ENCODE peak calls at places on chromosomes 13 and 19, in nine cellular contexts. One of them, this sample, is unnamed.

GRCh38 chr19:29478578-29479565 is 46.9 kb upstream of the VSTM2B start:
- DNase-seq in GM04503: no peak
- DNase-seq in WTC11: peak; percentile 90
- DNase-seq in T-helper 22 cell: no peak
- DNase-seq in AG20443: peak; percentile 54
- DNase-seq in ascending aorta: no peak
- DNase-seq in astrocyte of the cerebellum: no peak
- DNase-seq in GM12864: no peak
- DNase-seq in WERI-Rb-1: peak; percentile 45
- DNase-seq in this sample: no peak

GRCh38 chr13:40220299-40220935 is 446.0 kb downstream of the FOXO1 start:
- DNase-seq in GM04503: no peak
- DNase-seq in WTC11: no peak
- DNase-seq in T-helper 22 cell: no peak
- DNase-seq in AG20443: no peak
- DNase-seq in ascending aorta: no peak
- DNase-seq in astrocyte of the cerebellum: no peak
- DNase-seq in GM12864: no peak
- DNase-seq in WERI-Rb-1: no peak
- DNase-seq in this sample: no peak

GRCh38 chr13:106651442-106651841 is 83.5 kb upstream of the ARGLU1 start:
- DNase-seq in GM04503: no peak
- DNase-seq in WTC11: no peak
- DNase-seq in T-helper 22 cell: no peak
- DNase-seq in AG20443: no peak
- DNase-seq in ascending aorta: no peak
- DNase-seq in astrocyte of the cerebellum: no peak
- DNase-seq in GM12864: no peak
- DNase-seq in WERI-Rb-1: no peak
- DNase-seq in this sample: peak; percentile 1

GRCh38 chr19:30150626-30151025 is 208.6 kb downstream of the URI1 start:
- DNase-seq in GM04503: no peak
- DNase-seq in WTC11: no peak
- DNase-seq in T-helper 22 cell: no peak
- DNase-seq in AG20443: no peak
- DNase-seq in ascending aorta: no peak
- DNase-seq in astrocyte of the cerebellum: no peak
- DNase-seq in GM12864: no peak
- DNase-seq in WERI-Rb-1: no peak
- DNase-seq in this sample: peak; percentile 3

GRCh38 chr19:45340899-45341453 is 426 bp downstream of the KLC3 start:
- DNase-seq in GM04503: no peak
- DNase-seq in WTC11: peak; percentile 41
- DNase-seq in T-helper 22 cell: no peak
- DNase-seq in AG20443: no peak
- DNase-seq in ascending aorta: no peak
- DNase-seq in astrocyte of the cerebellum: no peak
- DNase-seq in GM12864: no peak
- DNase-seq in WERI-Rb-1: peak; percentile 28
- DNase-seq in this sample: peak; percentile 8

GRCh38 chr13:23956106-23956505 is 58.8 kb upstream of the C1QTNF9B start:
- DNase-seq in GM04503: no peak
- DNase-seq in WTC11: no peak
- DNase-seq in T-helper 22 cell: no peak
- DNase-seq in AG20443: peak; percentile 47
- DNase-seq in ascending aorta: no peak
- DNase-seq in astrocyte of the cerebellum: no peak
- DNase-seq in GM12864: no peak
- DNase-seq in WERI-Rb-1: no peak
- DNase-seq in this sample: no peak

GRCh38 chr19:13079542-13079986 is 23.1 kb downstream of the LYL1 start:
- DNase-seq in GM04503: no peak
- DNase-seq in WTC11: no peak
- DNase-seq in T-helper 22 cell: no peak
- DNase-seq in AG20443: peak; percentile 76
- DNase-seq in ascending aorta: no peak
- DNase-seq in astrocyte of the cerebellum: peak; percentile 42
- DNase-seq in GM12864: no peak
- DNase-seq in WERI-Rb-1: no peak
- DNase-seq in this sample: no peak

GRCh38 chr13:98507060-98507797 is 69.7 kb downstream of the STK24 start:
- DNase-seq in GM04503: no peak
- DNase-seq in WTC11: peak; percentile 64
- DNase-seq in T-helper 22 cell: no peak
- DNase-seq in AG20443: no peak
- DNase-seq in ascending aorta: peak; percentile 73
- DNase-seq in astrocyte of the cerebellum: peak; percentile 53
- DNase-seq in GM12864: no peak
- DNase-seq in WERI-Rb-1: no peak
- DNase-seq in this sample: peak; percentile 74

GRCh38 chr19:8835446-8835845 is 3.3 kb downstream of the MBD3L1 start:
- DNase-seq in GM04503: no peak
- DNase-seq in WTC11: no peak
- DNase-seq in T-helper 22 cell: no peak
- DNase-seq in AG20443: no peak
- DNase-seq in ascending aorta: no peak
- DNase-seq in astrocyte of the cerebellum: no peak
- DNase-seq in GM12864: no peak
- DNase-seq in WERI-Rb-1: no peak
- DNase-seq in this sample: no peak

GRCh38 chr13:48954086-48954485 is 21.6 kb upstream of the FNDC3A start:
- DNase-seq in GM04503: no peak
- DNase-seq in WTC11: no peak
- DNase-seq in T-helper 22 cell: no peak
- DNase-seq in AG20443: peak; percentile 17
- DNase-seq in ascending aorta: no peak
- DNase-seq in astrocyte of the cerebellum: peak; percentile 40
- DNase-seq in GM12864: no peak
- DNase-seq in WERI-Rb-1: no peak
- DNase-seq in this sample: no peak

GRCh38 chr13:47126432-47126831 is 229.6 kb upstream of the HTR2A start:
- DNase-seq in GM04503: no peak
- DNase-seq in WTC11: no peak
- DNase-seq in T-helper 22 cell: no peak
- DNase-seq in AG20443: no peak
- DNase-seq in ascending aorta: no peak
- DNase-seq in astrocyte of the cerebellum: no peak
- DNase-seq in GM12864: no peak
- DNase-seq in WERI-Rb-1: no peak
- DNase-seq in this sample: no peak

GRCh38 chr19:1261512-1261862 is 7.6 kb upstream of the CIRBP start:
- DNase-seq in GM04503: no peak
- DNase-seq in WTC11: peak; percentile 45
- DNase-seq in T-helper 22 cell: no peak
- DNase-seq in AG20443: no peak
- DNase-seq in ascending aorta: no peak
- DNase-seq in astrocyte of the cerebellum: no peak
- DNase-seq in GM12864: no peak
- DNase-seq in WERI-Rb-1: no peak
- DNase-seq in this sample: no peak

GRCh38 chr13:45718063-45718462 is 15.9 kb downstream of the CBY2 start:
- DNase-seq in GM04503: no peak
- DNase-seq in WTC11: no peak
- DNase-seq in T-helper 22 cell: no peak
- DNase-seq in AG20443: peak; percentile 21
- DNase-seq in ascending aorta: no peak
- DNase-seq in astrocyte of the cerebellum: no peak
- DNase-seq in GM12864: no peak
- DNase-seq in WERI-Rb-1: no peak
- DNase-seq in this sample: peak; percentile 20

GRCh38 chr13:41652735-41653361 is 195.5 kb downstream of the RGCC start:
- DNase-seq in GM04503: no peak
- DNase-seq in WTC11: no peak
- DNase-seq in T-helper 22 cell: no peak
- DNase-seq in AG20443: peak; percentile 61
- DNase-seq in ascending aorta: no peak
- DNase-seq in astrocyte of the cerebellum: peak; percentile 68
- DNase-seq in GM12864: peak; percentile 16
- DNase-seq in WERI-Rb-1: no peak
- DNase-seq in this sample: peak; percentile 33

GRCh38 chr13:94192576-94192975 is 286.9 kb downstream of the DCT start:
- DNase-seq in GM04503: no peak
- DNase-seq in WTC11: peak; percentile 50
- DNase-seq in T-helper 22 cell: no peak
- DNase-seq in AG20443: peak; percentile 40
- DNase-seq in ascending aorta: no peak
- DNase-seq in astrocyte of the cerebellum: no peak
- DNase-seq in GM12864: no peak
- DNase-seq in WERI-Rb-1: peak; percentile 75
- DNase-seq in this sample: no peak

GRCh38 chr19:2056810-2057192 is 5.8 kb upstream of the MKNK2 start:
- DNase-seq in GM04503: no peak
- DNase-seq in WTC11: no peak
- DNase-seq in T-helper 22 cell: no peak
- DNase-seq in AG20443: no peak
- DNase-seq in ascending aorta: no peak
- DNase-seq in astrocyte of the cerebellum: no peak
- DNase-seq in GM12864: no peak
- DNase-seq in WERI-Rb-1: no peak
- DNase-seq in this sample: no peak

GRCh38 chr19:4967738-4968461 is 1.0 kb upstream of the KDM4B start:
- DNase-seq in GM04503: no peak
- DNase-seq in WTC11: no peak
- DNase-seq in T-helper 22 cell: no peak
- DNase-seq in AG20443: peak; percentile 4
- DNase-seq in ascending aorta: no peak
- DNase-seq in astrocyte of the cerebellum: no peak
- DNase-seq in GM12864: no peak
- DNase-seq in WERI-Rb-1: peak; percentile 74
- DNase-seq in this sample: no peak

GRCh38 chr13:106567421-106568224 is at the start of gene ARGLU1:
- DNase-seq in GM04503: no peak
- DNase-seq in WTC11: peak; percentile 95
- DNase-seq in T-helper 22 cell: peak; percentile 86
- DNase-seq in AG20443: peak; percentile 97
- DNase-seq in ascending aorta: peak; percentile 96
- DNase-seq in astrocyte of the cerebellum: peak; percentile 80
- DNase-seq in GM12864: peak; percentile 76
- DNase-seq in WERI-Rb-1: peak; percentile 98
- DNase-seq in this sample: peak; percentile 87

GRCh38 chr13:102317593-102317992 is 84.3 kb downstream of the FGF14 start:
- DNase-seq in GM04503: no peak
- DNase-seq in WTC11: no peak
- DNase-seq in T-helper 22 cell: no peak
- DNase-seq in AG20443: peak; percentile 11
- DNase-seq in ascending aorta: peak; percentile 89
- DNase-seq in astrocyte of the cerebellum: no peak
- DNase-seq in GM12864: no peak
- DNase-seq in WERI-Rb-1: peak; percentile 54
- DNase-seq in this sample: no peak

GRCh38 chr13:44306401-44307192 is 67.0 kb upstream of the SERP2 start:
- DNase-seq in GM04503: peak; percentile 78
- DNase-seq in WTC11: peak; percentile 38
- DNase-seq in T-helper 22 cell: no peak
- DNase-seq in AG20443: peak; percentile 77
- DNase-seq in ascending aorta: peak; percentile 90
- DNase-seq in astrocyte of the cerebellum: peak; percentile 96
- DNase-seq in GM12864: no peak
- DNase-seq in WERI-Rb-1: peak; percentile 25
- DNase-seq in this sample: peak; percentile 52

GRCh38 chr19:28881616-28882015 is 331.3 kb downstream of the UQCRFS1 start:
- DNase-seq in GM04503: no peak
- DNase-seq in WTC11: no peak
- DNase-seq in T-helper 22 cell: no peak
- DNase-seq in AG20443: no peak
- DNase-seq in ascending aorta: no peak
- DNase-seq in astrocyte of the cerebellum: no peak
- DNase-seq in GM12864: no peak
- DNase-seq in WERI-Rb-1: no peak
- DNase-seq in this sample: no peak

GRCh38 chr19:2528543-2529173 is 52.7 kb downstream of the GADD45B start:
- DNase-seq in GM04503: no peak
- DNase-seq in WTC11: no peak
- DNase-seq in T-helper 22 cell: no peak
- DNase-seq in AG20443: no peak
- DNase-seq in ascending aorta: no peak
- DNase-seq in astrocyte of the cerebellum: no peak
- DNase-seq in GM12864: no peak
- DNase-seq in WERI-Rb-1: no peak
- DNase-seq in this sample: no peak

GRCh38 chr13:21344662-21345176 is 114.4 kb downstream of the ZDHHC20 start:
- DNase-seq in GM04503: no peak
- DNase-seq in WTC11: no peak
- DNase-seq in T-helper 22 cell: no peak
- DNase-seq in AG20443: no peak
- DNase-seq in ascending aorta: no peak
- DNase-seq in astrocyte of the cerebellum: no peak
- DNase-seq in GM12864: no peak
- DNase-seq in WERI-Rb-1: no peak
- DNase-seq in this sample: no peak

GRCh38 chr19:4534836-4535658 is at the start of gene PLIN5:
- DNase-seq in GM04503: no peak
- DNase-seq in WTC11: peak; percentile 97
- DNase-seq in T-helper 22 cell: no peak
- DNase-seq in AG20443: peak; percentile 78
- DNase-seq in ascending aorta: no peak
- DNase-seq in astrocyte of the cerebellum: no peak
- DNase-seq in GM12864: no peak
- DNase-seq in WERI-Rb-1: peak; percentile 97
- DNase-seq in this sample: peak; percentile 16

GRCh38 chr19:46499692-46500091 is 4.0 kb upstream of the PNMA8B start:
- DNase-seq in GM04503: no peak
- DNase-seq in WTC11: no peak
- DNase-seq in T-helper 22 cell: no peak
- DNase-seq in AG20443: no peak
- DNase-seq in ascending aorta: no peak
- DNase-seq in astrocyte of the cerebellum: no peak
- DNase-seq in GM12864: no peak
- DNase-seq in WERI-Rb-1: no peak
- DNase-seq in this sample: no peak

GRCh38 chr19:460877-461609 is at the start of gene SHC2:
- DNase-seq in GM04503: no peak
- DNase-seq in WTC11: no peak
- DNase-seq in T-helper 22 cell: no peak
- DNase-seq in AG20443: no peak
- DNase-seq in ascending aorta: no peak
- DNase-seq in astrocyte of the cerebellum: no peak
- DNase-seq in GM12864: no peak
- DNase-seq in WERI-Rb-1: peak; percentile 47
- DNase-seq in this sample: no peak

GRCh38 chr19:39017646-39018045 is 14.7 kb downstream of the FBXO27 start:
- DNase-seq in GM04503: no peak
- DNase-seq in WTC11: no peak
- DNase-seq in T-helper 22 cell: no peak
- DNase-seq in AG20443: no peak
- DNase-seq in ascending aorta: no peak
- DNase-seq in astrocyte of the cerebellum: no peak
- DNase-seq in GM12864: no peak
- DNase-seq in WERI-Rb-1: no peak
- DNase-seq in this sample: no peak

GRCh38 chr13:75549262-75550158 is at the start of gene UCHL3:
- DNase-seq in GM04503: peak; percentile 60
- DNase-seq in WTC11: peak; percentile 98
- DNase-seq in T-helper 22 cell: peak; percentile 92
- DNase-seq in AG20443: peak; percentile 98
- DNase-seq in ascending aorta: peak; percentile 97
- DNase-seq in astrocyte of the cerebellum: peak; percentile 90
- DNase-seq in GM12864: peak; percentile 94
- DNase-seq in WERI-Rb-1: peak; percentile 91
- DNase-seq in this sample: peak; percentile 91

GRCh38 chr13:114339779-114340534 is 25.7 kb downstream of the CHAMP1 start:
- DNase-seq in GM04503: no peak
- DNase-seq in WTC11: no peak
- DNase-seq in T-helper 22 cell: no peak
- DNase-seq in AG20443: peak; percentile 55
- DNase-seq in ascending aorta: no peak
- DNase-seq in astrocyte of the cerebellum: peak; percentile 5
- DNase-seq in GM12864: no peak
- DNase-seq in WERI-Rb-1: peak; percentile 62
- DNase-seq in this sample: peak; percentile 40

GRCh38 chr13:59874973-59875372 is 288.8 kb downstream of the DIAPH3 start:
- DNase-seq in GM04503: no peak
- DNase-seq in WTC11: no peak
- DNase-seq in T-helper 22 cell: no peak
- DNase-seq in AG20443: no peak
- DNase-seq in ascending aorta: no peak
- DNase-seq in astrocyte of the cerebellum: no peak
- DNase-seq in GM12864: no peak
- DNase-seq in WERI-Rb-1: no peak
- DNase-seq in this sample: no peak

GRCh38 chr19:6718741-6719539 is 1.5 kb downstream of the C3 start:
- DNase-seq in GM04503: no peak
- DNase-seq in WTC11: peak; percentile 78
- DNase-seq in T-helper 22 cell: no peak
- DNase-seq in AG20443: peak; percentile 51
- DNase-seq in ascending aorta: no peak
- DNase-seq in astrocyte of the cerebellum: no peak
- DNase-seq in GM12864: no peak
- DNase-seq in WERI-Rb-1: peak; percentile 35
- DNase-seq in this sample: no peak

This sample was measured in foreskin melanocyte.